ENCODE peak calls at places on chromosomes 16 and 17, in ten cellular contexts. One of them, this sample, is unnamed.

GRCh38 chr16:12904041-12904671 is 2.8 kb downstream of the SHISA9 start:
- DNase-seq in tibial nerve: no peak
- DNase-seq in AG04450: no peak
- DNase-seq in psoas muscle: no peak
- DNase-seq in stomach: no peak
- DNase-seq in CD8-positive, alpha-beta T cell: no peak
- DNase-seq in GM06990: no peak
- DNase-seq in fibroblast of lung: no peak
- DNase-seq in colonic mucosa: no peak
- DNase-seq in bronchial epithelial cell: no peak
- DNase-seq in this sample: no peak

GRCh38 chr17:67546578-67547527 is 169.8 kb downstream of the PITPNC1 start:
- DNase-seq in tibial nerve: no peak
- DNase-seq in AG04450: no peak
- DNase-seq in psoas muscle: peak
- DNase-seq in stomach: peak
- DNase-seq in CD8-positive, alpha-beta T cell: no peak
- DNase-seq in GM06990: peak
- DNase-seq in fibroblast of lung: peak
- DNase-seq in colonic mucosa: peak
- DNase-seq in bronchial epithelial cell: no peak
- DNase-seq in this sample: peak

GRCh38 chr17:48554412-48555090 is 9.6 kb upstream of the HOXB2 start:
- DNase-seq in tibial nerve: no peak
- DNase-seq in AG04450: no peak
- DNase-seq in psoas muscle: no peak
- DNase-seq in stomach: no peak
- DNase-seq in CD8-positive, alpha-beta T cell: no peak
- DNase-seq in GM06990: no peak
- DNase-seq in fibroblast of lung: peak
- DNase-seq in colonic mucosa: no peak
- DNase-seq in bronchial epithelial cell: no peak
- DNase-seq in this sample: peak

GRCh38 chr16:27188633-27189032 is 14.7 kb upstream of the KDM8 start:
- DNase-seq in tibial nerve: no peak
- DNase-seq in AG04450: no peak
- DNase-seq in psoas muscle: no peak
- DNase-seq in stomach: no peak
- DNase-seq in CD8-positive, alpha-beta T cell: no peak
- DNase-seq in GM06990: no peak
- DNase-seq in fibroblast of lung: no peak
- DNase-seq in colonic mucosa: no peak
- DNase-seq in bronchial epithelial cell: no peak
- DNase-seq in this sample: no peak

GRCh38 chr17:41710472-41711090 is 1.6 kb upstream of the GAST start:
- DNase-seq in tibial nerve: no peak
- DNase-seq in AG04450: no peak
- DNase-seq in psoas muscle: no peak
- DNase-seq in stomach: no peak
- DNase-seq in CD8-positive, alpha-beta T cell: no peak
- DNase-seq in GM06990: no peak
- DNase-seq in fibroblast of lung: peak
- DNase-seq in colonic mucosa: no peak
- DNase-seq in bronchial epithelial cell: peak
- DNase-seq in this sample: peak

GRCh38 chr17:75808549-75808904 is 23.9 kb downstream of the UNK start:
- DNase-seq in tibial nerve: no peak
- DNase-seq in AG04450: no peak
- DNase-seq in psoas muscle: no peak
- DNase-seq in stomach: no peak
- DNase-seq in CD8-positive, alpha-beta T cell: no peak
- DNase-seq in GM06990: no peak
- DNase-seq in fibroblast of lung: no peak
- DNase-seq in colonic mucosa: no peak
- DNase-seq in bronchial epithelial cell: no peak
- DNase-seq in this sample: peak

GRCh38 chr17:39525801-39526506 is 64.7 kb downstream of the CDK12 start:
- DNase-seq in tibial nerve: no peak
- DNase-seq in AG04450: no peak
- DNase-seq in psoas muscle: no peak
- DNase-seq in stomach: no peak
- DNase-seq in CD8-positive, alpha-beta T cell: no peak
- DNase-seq in GM06990: no peak
- DNase-seq in fibroblast of lung: no peak
- DNase-seq in colonic mucosa: no peak
- DNase-seq in bronchial epithelial cell: no peak
- DNase-seq in this sample: no peak

GRCh38 chr17:6749519-6749918 is 6.3 kb upstream of the XAF1 start:
- DNase-seq in tibial nerve: no peak
- DNase-seq in AG04450: no peak
- DNase-seq in psoas muscle: no peak
- DNase-seq in stomach: no peak
- DNase-seq in CD8-positive, alpha-beta T cell: no peak
- DNase-seq in GM06990: no peak
- DNase-seq in fibroblast of lung: peak
- DNase-seq in colonic mucosa: no peak
- DNase-seq in bronchial epithelial cell: peak
- DNase-seq in this sample: peak

GRCh38 chr17:80890551-80890930 is 101.1 kb upstream of the CHMP6 start:
- DNase-seq in tibial nerve: no peak
- DNase-seq in AG04450: no peak
- DNase-seq in psoas muscle: peak
- DNase-seq in stomach: no peak
- DNase-seq in CD8-positive, alpha-beta T cell: no peak
- DNase-seq in GM06990: no peak
- DNase-seq in fibroblast of lung: no peak
- DNase-seq in colonic mucosa: no peak
- DNase-seq in bronchial epithelial cell: no peak
- DNase-seq in this sample: no peak

GRCh38 chr17:80888276-80889160 is 103.1 kb upstream of the CHMP6 start:
- DNase-seq in tibial nerve: no peak
- DNase-seq in AG04450: no peak
- DNase-seq in psoas muscle: peak
- DNase-seq in stomach: no peak
- DNase-seq in CD8-positive, alpha-beta T cell: no peak
- DNase-seq in GM06990: no peak
- DNase-seq in fibroblast of lung: no peak
- DNase-seq in colonic mucosa: no peak
- DNase-seq in bronchial epithelial cell: no peak
- DNase-seq in this sample: no peak

GRCh38 chr17:80891096-80892018 is 100.3 kb upstream of the CHMP6 start:
- DNase-seq in tibial nerve: no peak
- DNase-seq in AG04450: peak
- DNase-seq in psoas muscle: peak
- DNase-seq in stomach: peak
- DNase-seq in CD8-positive, alpha-beta T cell: peak
- DNase-seq in GM06990: peak
- DNase-seq in fibroblast of lung: peak
- DNase-seq in colonic mucosa: no peak
- DNase-seq in bronchial epithelial cell: peak
- DNase-seq in this sample: peak

GRCh38 chr17:80889231-80889896 is 102.3 kb upstream of the CHMP6 start:
- DNase-seq in tibial nerve: no peak
- DNase-seq in AG04450: no peak
- DNase-seq in psoas muscle: peak
- DNase-seq in stomach: no peak
- DNase-seq in CD8-positive, alpha-beta T cell: no peak
- DNase-seq in GM06990: no peak
- DNase-seq in fibroblast of lung: no peak
- DNase-seq in colonic mucosa: no peak
- DNase-seq in bronchial epithelial cell: no peak
- DNase-seq in this sample: no peak

DNA sequence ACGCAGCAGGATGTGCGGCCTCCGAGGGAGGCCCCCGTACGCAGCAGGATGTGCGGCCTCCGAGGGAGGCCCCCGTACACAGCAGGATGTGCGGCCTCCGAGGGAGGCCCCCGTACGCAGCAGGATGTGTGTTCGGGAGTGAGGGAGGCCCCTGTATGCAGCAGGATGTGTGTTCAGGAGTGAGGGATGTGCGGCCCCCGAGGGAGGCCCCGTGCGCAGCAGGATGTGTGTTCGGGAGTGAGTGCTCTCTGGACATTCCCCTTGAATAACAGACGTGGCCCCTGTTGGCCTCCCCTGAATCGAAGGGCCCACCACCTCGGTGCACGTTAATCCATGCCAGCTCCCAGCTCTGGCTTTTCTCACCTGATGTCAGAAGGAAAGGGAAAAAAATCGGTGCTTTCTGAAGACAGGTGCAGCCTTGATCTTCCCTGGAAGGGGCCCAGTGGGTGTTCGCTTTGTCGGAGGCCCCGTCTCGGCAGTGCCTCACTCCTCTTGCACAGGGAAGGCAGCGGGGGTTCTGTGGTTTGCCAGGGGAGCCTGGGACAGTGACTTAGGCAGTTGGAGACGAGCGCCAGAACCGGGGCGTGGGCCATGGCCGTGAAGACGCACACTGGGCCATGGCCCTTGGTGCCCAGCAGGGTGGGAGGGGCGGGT is 101.6 kb upstream of the CHMP6 start:
- DNase-seq in tibial nerve: no peak
- DNase-seq in AG04450: no peak
- DNase-seq in psoas muscle: peak
- DNase-seq in stomach: no peak
- DNase-seq in CD8-positive, alpha-beta T cell: no peak
- DNase-seq in GM06990: no peak
- DNase-seq in fibroblast of lung: no peak
- DNase-seq in colonic mucosa: no peak
- DNase-seq in bronchial epithelial cell: no peak
- DNase-seq in this sample: no peak
- H3K4me3 ChIP-seq in tibial nerve: no peak
- H3K4me3 ChIP-seq in AG04450: no peak
- H3K4me3 ChIP-seq in psoas muscle: no peak
- H3K4me3 ChIP-seq in stomach: no peak
- H3K4me3 ChIP-seq in CD8-positive, alpha-beta T cell: no peak
- H3K4me3 ChIP-seq in GM06990: no peak
- H3K4me3 ChIP-seq in fibroblast of lung: no peak
- H3K4me3 ChIP-seq in colonic mucosa: no peak
- H3K4me3 ChIP-seq in bronchial epithelial cell: no peak
- H3K4me3 ChIP-seq in this sample: no peak

GRCh38 chr16:19115148-19116021 is 1.6 kb downstream of the ITPRIPL2 start:
- DNase-seq in tibial nerve: no peak
- DNase-seq in AG04450: no peak
- DNase-seq in psoas muscle: no peak
- DNase-seq in stomach: no peak
- DNase-seq in CD8-positive, alpha-beta T cell: no peak
- DNase-seq in GM06990: no peak
- DNase-seq in fibroblast of lung: no peak
- DNase-seq in colonic mucosa: no peak
- DNase-seq in bronchial epithelial cell: no peak
- DNase-seq in this sample: no peak
- TF ChIP-seq CTCF in tibial nerve: no peak
- TF ChIP-seq CTCF in AG04450: peak
- TF ChIP-seq CTCF in psoas muscle: peak
- TF ChIP-seq CTCF in stomach: no peak
- TF ChIP-seq CTCF in CD8-positive, alpha-beta T cell: no peak
- TF ChIP-seq CTCF in GM06990: no peak
- TF ChIP-seq CTCF in fibroblast of lung: peak
- TF ChIP-seq CTCF in colonic mucosa: no peak
- TF ChIP-seq CTCF in bronchial epithelial cell: no peak
- TF ChIP-seq CTCF in this sample: peak

DNA sequence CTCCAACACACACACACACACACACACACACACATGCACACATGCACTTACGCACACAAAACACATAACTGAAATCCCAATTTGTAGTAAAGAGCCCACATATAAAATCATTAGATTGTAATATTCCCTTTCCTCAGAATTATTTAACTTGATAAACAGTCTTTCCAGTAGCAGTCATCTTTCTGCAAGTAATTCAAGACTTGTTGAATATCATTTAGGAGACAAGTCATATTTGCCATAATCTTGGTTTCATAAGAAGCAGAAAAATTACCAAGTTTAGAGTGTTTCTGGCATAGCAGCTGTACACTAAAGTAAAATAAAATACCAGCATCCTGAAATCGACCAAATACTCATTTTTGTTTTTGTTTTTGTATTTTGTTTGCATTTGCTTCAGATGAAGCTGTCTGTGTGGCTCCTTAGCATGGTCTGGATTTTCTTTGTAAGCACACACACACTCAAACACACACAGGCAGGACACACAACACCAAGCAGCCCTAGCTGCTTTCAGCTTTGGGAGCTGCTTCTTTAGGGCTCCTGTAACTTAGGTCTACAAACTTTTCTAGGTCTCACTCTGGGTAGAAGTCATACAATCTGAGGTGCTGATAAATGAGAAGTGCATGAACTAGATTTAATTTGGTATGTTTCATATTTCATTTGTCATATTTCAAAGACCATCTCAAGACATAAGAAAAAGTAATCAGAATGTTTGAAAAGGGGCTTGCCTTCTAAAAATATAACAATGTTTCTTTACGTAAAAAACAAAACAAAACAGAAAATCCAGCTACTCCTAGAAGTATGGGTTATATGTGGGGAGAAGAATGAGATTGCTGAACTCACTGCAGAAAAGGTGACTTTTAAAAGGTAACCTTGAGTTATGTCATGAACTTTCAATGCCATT is 3.0 kb downstream of the SALL1 start:
- DNase-seq in tibial nerve: no peak
- DNase-seq in AG04450: no peak
- DNase-seq in psoas muscle: no peak
- DNase-seq in stomach: no peak
- DNase-seq in CD8-positive, alpha-beta T cell: no peak
- DNase-seq in GM06990: no peak
- DNase-seq in fibroblast of lung: no peak
- DNase-seq in colonic mucosa: no peak
- DNase-seq in bronchial epithelial cell: no peak
- DNase-seq in this sample: no peak
- H3K4me3 ChIP-seq in tibial nerve: no peak
- H3K4me3 ChIP-seq in AG04450: peak
- H3K4me3 ChIP-seq in psoas muscle: no peak
- H3K4me3 ChIP-seq in stomach: no peak
- H3K4me3 ChIP-seq in CD8-positive, alpha-beta T cell: no peak
- H3K4me3 ChIP-seq in GM06990: no peak
- H3K4me3 ChIP-seq in fibroblast of lung: no peak
- H3K4me3 ChIP-seq in colonic mucosa: no peak
- H3K4me3 ChIP-seq in bronchial epithelial cell: no peak
- H3K4me3 ChIP-seq in this sample: no peak

GRCh38 chr16:49347476-49347875 is 26.1 kb upstream of the C16orf78 start:
- DNase-seq in tibial nerve: no peak
- DNase-seq in AG04450: no peak
- DNase-seq in psoas muscle: no peak
- DNase-seq in stomach: no peak
- DNase-seq in CD8-positive, alpha-beta T cell: no peak
- DNase-seq in GM06990: no peak
- DNase-seq in fibroblast of lung: no peak
- DNase-seq in colonic mucosa: no peak
- DNase-seq in bronchial epithelial cell: no peak
- DNase-seq in this sample: no peak

GRCh38 chr16:49349446-49350168 is 24.0 kb upstream of the C16orf78 start:
- DNase-seq in tibial nerve: no peak
- DNase-seq in AG04450: no peak
- DNase-seq in psoas muscle: no peak
- DNase-seq in stomach: no peak
- DNase-seq in CD8-positive, alpha-beta T cell: no peak
- DNase-seq in GM06990: no peak
- DNase-seq in fibroblast of lung: no peak
- DNase-seq in colonic mucosa: no peak
- DNase-seq in bronchial epithelial cell: no peak
- DNase-seq in this sample: no peak

GRCh38 chr16:49350265-49351103 is 23.1 kb upstream of the C16orf78 start:
- DNase-seq in tibial nerve: peak
- DNase-seq in AG04450: no peak
- DNase-seq in psoas muscle: peak
- DNase-seq in stomach: peak
- DNase-seq in CD8-positive, alpha-beta T cell: peak
- DNase-seq in GM06990: peak
- DNase-seq in fibroblast of lung: peak
- DNase-seq in colonic mucosa: peak
- DNase-seq in bronchial epithelial cell: peak
- DNase-seq in this sample: peak

GRCh38 chr16:49346459-49346858 is 27.1 kb upstream of the C16orf78 start:
- DNase-seq in tibial nerve: no peak
- DNase-seq in AG04450: no peak
- DNase-seq in psoas muscle: no peak
- DNase-seq in stomach: no peak
- DNase-seq in CD8-positive, alpha-beta T cell: no peak
- DNase-seq in GM06990: no peak
- DNase-seq in fibroblast of lung: no peak
- DNase-seq in colonic mucosa: no peak
- DNase-seq in bronchial epithelial cell: no peak
- DNase-seq in this sample: no peak

GRCh38 chr16:49348408-49349176 is 25.0 kb upstream of the C16orf78 start:
- DNase-seq in tibial nerve: no peak
- DNase-seq in AG04450: no peak
- DNase-seq in psoas muscle: no peak
- DNase-seq in stomach: no peak
- DNase-seq in CD8-positive, alpha-beta T cell: no peak
- DNase-seq in GM06990: no peak
- DNase-seq in fibroblast of lung: no peak
- DNase-seq in colonic mucosa: no peak
- DNase-seq in bronchial epithelial cell: no peak
- DNase-seq in this sample: no peak
- TF ChIP-seq CTCF in tibial nerve: no peak
- TF ChIP-seq CTCF in AG04450: no peak
- TF ChIP-seq CTCF in psoas muscle: no peak
- TF ChIP-seq CTCF in stomach: no peak
- TF ChIP-seq CTCF in CD8-positive, alpha-beta T cell: no peak
- TF ChIP-seq CTCF in GM06990: peak
- TF ChIP-seq CTCF in fibroblast of lung: no peak
- TF ChIP-seq CTCF in colonic mucosa: no peak
- TF ChIP-seq CTCF in bronchial epithelial cell: no peak
- TF ChIP-seq CTCF in this sample: no peak